ENCODE peak calls at places on chromosomes 11 and 22, in seven cellular contexts. P, H, T, K, V, R and W are unnamed samples.

GRCh38 chr22:45072322-45072903 is 62.6 kb upstream of the PHF21B start:
- DNase-seq in H (no peak), K (no peak), T (no peak), P (peak), R (no peak), V (no peak), W (no peak)

GRCh38 chr11:92295175-92296137 is 70.8 kb downstream of the FAT3 start:
- DNase-seq in T (no peak), K (no peak), R (no peak), V (no peak), P (no peak), H (no peak), W (no peak)

GRCh38 chr11:59754859-59755700 is at the start of gene STX3:
- DNase-seq in R (peak), K (peak), H (peak), P (peak), T (peak), V (no peak), W (peak)

GRCh38 chr11:125935629-125936199 is 10.1 kb upstream of the VSIG10L2 start:
- DNase-seq in V (no peak), K (peak), T (no peak), R (no peak), P (no peak), H (no peak), W (peak)

GRCh38 chr11:78714539-78714938 is 139.9 kb upstream of the NARS2 start:
- DNase-seq in H (no peak), T (no peak), K (no peak), P (no peak), R (peak), V (no peak), W (no peak)

GRCh38 chr22:26529345-26529744 is 17.1 kb upstream of the TFIP11 start:
- DNase-seq in R (no peak), T (no peak), H (no peak), P (no peak), V (no peak), K (no peak), W (peak)

GRCh38 chr11:74185695-74186094 is 14.6 kb downstream of the PPME1 start:
- DNase-seq in P (no peak), R (peak), K (no peak), H (no peak), T (no peak), V (no peak), W (no peak)

GRCh38 chr11:77267910-77268309 is 33.6 kb downstream of the GDPD4 start:
- DNase-seq in H (no peak), V (no peak), T (no peak), P (no peak), K (no peak), R (no peak), W (no peak)

GRCh38 chr11:66858186-66858938 is 1.5 kb downstream of the LRFN4 start:
- DNase-seq in R (no peak), T (no peak), H (no peak), V (no peak), P (no peak), K (no peak), W (no peak)

GRCh38 chr11:113957016-113957415 is 17.9 kb upstream of the HTR3A start:
- DNase-seq in K (no peak), V (no peak), T (no peak), P (no peak), R (no peak), H (no peak), W (no peak)

GRCh38 chr22:44486538-44486937 is 11.5 kb downstream of the RTL6 start:
- DNase-seq in T (no peak), K (no peak), H (no peak), R (no peak), P (no peak), V (no peak), W (no peak)

GRCh38 chr11:72937439-72937838 is 123.2 kb downstream of the ATG16L2 start:
- DNase-seq in V (no peak), T (no peak), P (no peak), H (no peak), K (no peak), R (no peak), W (no peak)

GRCh38 chr11:122697636-122698167 is 42.2 kb downstream of the UBASH3B start:
- DNase-seq in R (no peak), P (peak), H (peak), T (no peak), K (peak), V (no peak), W (no peak)

GRCh38 chr11:116576523-116576922 is 196.3 kb downstream of the BUD13 start:
- DNase-seq in R (no peak), T (no peak), K (no peak), V (no peak), H (no peak), P (no peak), W (no peak)

GRCh38 chr11:134818531-134818930 is 406.5 kb upstream of the B3GAT1 start:
- DNase-seq in H (no peak), K (no peak), V (no peak), R (no peak), T (no peak), P (no peak), W (no peak)

GRCh38 chr11:43574949-43575915 is 105.3 kb upstream of the HSD17B12 start:
- DNase-seq in V (no peak), H (no peak), K (peak), R (no peak), T (no peak), P (peak), W (no peak)

GRCh38 chr22:31969789-31970489 is 25.6 kb downstream of the YWHAH start:
- DNase-seq in T (peak), H (peak), R (peak), P (peak), V (no peak), K (peak), W (peak)

GRCh38 chr22:27537481-27537891 is 264.1 kb downstream of the MN1 start:
- DNase-seq in P (peak), K (peak), V (no peak), H (no peak), T (no peak), R (no peak), W (no peak)

GRCh38 chr11:95262994-95263764 is 32.2 kb upstream of the SESN3 start:
- DNase-seq in T (no peak), R (no peak), H (no peak), V (no peak), P (no peak), K (no peak), W (no peak)